ENCODE peak calls at places on chromosomes 7 and 10, in five cellular contexts. One of them, this sample, is unnamed.

GRCh38 chr7:30140456-30140855 is 5.7 kb downstream of the MTURN start:
- DNase-seq in hepatocyte: no peak
- DNase-seq in colonic mucosa: no peak
- DNase-seq in adrenal gland: no peak
- DNase-seq in SK-N-SH: no peak
- DNase-seq in this sample: no peak

GRCh38 chr10:27052646-27053045 is 47.6 kb downstream of the ANKRD26 start:
- DNase-seq in hepatocyte: no peak
- DNase-seq in colonic mucosa: no peak
- DNase-seq in adrenal gland: no peak
- DNase-seq in SK-N-SH: no peak
- DNase-seq in this sample: no peak

GRCh38 chr7:30751696-30752273 is at the start of gene INMT:
- DNase-seq in hepatocyte: no peak
- DNase-seq in colonic mucosa: no peak
- DNase-seq in adrenal gland: peak; percentile 73
- DNase-seq in SK-N-SH: no peak
- DNase-seq in this sample: no peak

GRCh38 chr10:22437620-22438588 is 92.6 kb downstream of the SPAG6 start:
- DNase-seq in hepatocyte: peak; percentile 54
- DNase-seq in colonic mucosa: no peak
- DNase-seq in adrenal gland: no peak
- DNase-seq in SK-N-SH: peak; percentile 45
- DNase-seq in this sample: no peak

GRCh38 chr10:73857446-73857845 is 16.9 kb downstream of the CAMK2G start:
- DNase-seq in hepatocyte: no peak
- DNase-seq in colonic mucosa: no peak
- DNase-seq in adrenal gland: no peak
- DNase-seq in SK-N-SH: no peak
- DNase-seq in this sample: no peak

GRCh38 chr7:26653966-26654365 is 210.4 kb downstream of the SKAP2 start:
- DNase-seq in hepatocyte: no peak
- DNase-seq in colonic mucosa: no peak
- DNase-seq in adrenal gland: no peak
- DNase-seq in SK-N-SH: no peak
- DNase-seq in this sample: no peak

GRCh38 chr10:52911163-52911562 is 138.6 kb upstream of the MBL2 start:
- DNase-seq in hepatocyte: no peak
- DNase-seq in colonic mucosa: no peak
- DNase-seq in adrenal gland: no peak
- DNase-seq in SK-N-SH: no peak
- DNase-seq in this sample: no peak

GRCh38 chr7:151083071-151083823 is at the start of gene TMUB1:
- DNase-seq in hepatocyte: peak; percentile 88
- DNase-seq in colonic mucosa: peak; percentile 86
- DNase-seq in adrenal gland: peak; percentile 88
- DNase-seq in SK-N-SH: peak; percentile 88
- DNase-seq in this sample: no peak

GRCh38 chr10:102150970-102151773 is 1.0 kb upstream of the NOLC1 start:
- DNase-seq in hepatocyte: peak; percentile 25
- DNase-seq in colonic mucosa: no peak
- DNase-seq in adrenal gland: no peak
- DNase-seq in SK-N-SH: no peak
- DNase-seq in this sample: no peak

GRCh38 chr7:99393363-99394187 is 14.8 kb downstream of the PDAP1 start:
- DNase-seq in hepatocyte: peak; percentile 62
- DNase-seq in colonic mucosa: no peak
- DNase-seq in adrenal gland: peak; percentile 69
- DNase-seq in SK-N-SH: peak; percentile 96
- DNase-seq in this sample: no peak

GRCh38 chr7:158283016-158283974 is 304.3 kb downstream of the PTPRN2 start:
- DNase-seq in hepatocyte: no peak
- DNase-seq in colonic mucosa: peak; percentile 3
- DNase-seq in adrenal gland: peak; percentile 33
- DNase-seq in SK-N-SH: no peak
- DNase-seq in this sample: peak; percentile 77

GRCh38 chr7:98051118-98051744 is 55.4 kb upstream of the LMTK2 start:
- DNase-seq in hepatocyte: peak; percentile 32
- DNase-seq in colonic mucosa: peak; percentile 42
- DNase-seq in adrenal gland: no peak
- DNase-seq in SK-N-SH: peak; percentile 81
- DNase-seq in this sample: no peak

GRCh38 chr10:102633282-102633681 is 11.0 kb upstream of the TRIM8 start:
- DNase-seq in hepatocyte: no peak
- DNase-seq in colonic mucosa: no peak
- DNase-seq in adrenal gland: peak; percentile 72
- DNase-seq in SK-N-SH: no peak
- DNase-seq in this sample: no peak

GRCh38 chr7:101733713-101734475 is 83.5 kb upstream of the CUX1 start:
- DNase-seq in hepatocyte: peak; percentile 73
- DNase-seq in colonic mucosa: peak; percentile 52
- DNase-seq in adrenal gland: peak; percentile 77
- DNase-seq in SK-N-SH: peak; percentile 66
- DNase-seq in this sample: no peak

GRCh38 chr10:132898391-132899053 is 43.8 kb downstream of the CFAP46 start:
- DNase-seq in hepatocyte: no peak
- DNase-seq in colonic mucosa: no peak
- DNase-seq in adrenal gland: no peak
- DNase-seq in SK-N-SH: no peak
- DNase-seq in this sample: no peak

GRCh38 chr7:152588350-152588749 is 87.6 kb downstream of the XRCC2 start:
- DNase-seq in hepatocyte: peak; percentile 49
- DNase-seq in colonic mucosa: no peak
- DNase-seq in adrenal gland: no peak
- DNase-seq in SK-N-SH: no peak
- DNase-seq in this sample: no peak

GRCh38 chr10:3850999-3851937 is 66.3 kb upstream of the KLF6 start:
- DNase-seq in hepatocyte: peak; percentile 67
- DNase-seq in colonic mucosa: no peak
- DNase-seq in adrenal gland: no peak
- DNase-seq in SK-N-SH: no peak
- DNase-seq in this sample: no peak

GRCh38 chr7:12233175-12233574 is 22.1 kb downstream of the TMEM106B start:
- DNase-seq in hepatocyte: no peak
- DNase-seq in colonic mucosa: no peak
- DNase-seq in adrenal gland: no peak
- DNase-seq in SK-N-SH: no peak
- DNase-seq in this sample: no peak

GRCh38 chr7:30898411-30898810 is 13.2 kb upstream of the AQP1 start:
- DNase-seq in hepatocyte: no peak
- DNase-seq in colonic mucosa: no peak
- DNase-seq in adrenal gland: no peak
- DNase-seq in SK-N-SH: no peak
- DNase-seq in this sample: no peak

GRCh38 chr7:149494738-149495368 is 2.8 kb downstream of the ZNF746 start:
- DNase-seq in hepatocyte: no peak
- DNase-seq in colonic mucosa: no peak
- DNase-seq in adrenal gland: no peak
- DNase-seq in SK-N-SH: no peak
- DNase-seq in this sample: no peak

GRCh38 chr7:159138508-159138907 is 6.2 kb downstream of the VIPR2 start:
- DNase-seq in hepatocyte: no peak
- DNase-seq in colonic mucosa: no peak
- DNase-seq in adrenal gland: no peak
- DNase-seq in SK-N-SH: no peak
- DNase-seq in this sample: no peak

GRCh38 chr10:89236221-89236620 is 15.4 kb downstream of the LIPA start:
- DNase-seq in hepatocyte: no peak
- DNase-seq in colonic mucosa: no peak
- DNase-seq in adrenal gland: no peak
- DNase-seq in SK-N-SH: no peak
- DNase-seq in this sample: no peak

GRCh38 chr10:64977912-64978311 is 1456.7 kb downstream of the REEP3 start:
- DNase-seq in hepatocyte: no peak
- DNase-seq in colonic mucosa: no peak
- DNase-seq in adrenal gland: no peak
- DNase-seq in SK-N-SH: no peak
- DNase-seq in this sample: no peak

GRCh38 chr10:85601526-85601925 is 765.1 kb downstream of the GRID1 start:
- DNase-seq in hepatocyte: no peak
- DNase-seq in colonic mucosa: no peak
- DNase-seq in adrenal gland: no peak
- DNase-seq in SK-N-SH: no peak
- DNase-seq in this sample: peak; percentile 75

GRCh38 chr10:93458821-93459257 is 23.3 kb downstream of the MYOF start:
- DNase-seq in hepatocyte: peak; percentile 92
- DNase-seq in colonic mucosa: no peak
- DNase-seq in adrenal gland: peak; percentile 91
- DNase-seq in SK-N-SH: no peak
- DNase-seq in this sample: no peak

GRCh38 chr7:129332354-129333056 is 101.7 kb upstream of the STRIP2 start:
- DNase-seq in hepatocyte: no peak
- DNase-seq in colonic mucosa: no peak
- DNase-seq in adrenal gland: no peak
- DNase-seq in SK-N-SH: no peak
- DNase-seq in this sample: no peak

GRCh38 chr10:64996886-64997285 is 1475.7 kb downstream of the REEP3 start:
- DNase-seq in hepatocyte: no peak
- DNase-seq in colonic mucosa: no peak
- DNase-seq in adrenal gland: no peak
- DNase-seq in SK-N-SH: no peak
- DNase-seq in this sample: no peak

GRCh38 chr10:122953827-122954730 is at the start of gene C10orf88:
- DNase-seq in hepatocyte: peak; percentile 99
- DNase-seq in colonic mucosa: peak; percentile 96
- DNase-seq in adrenal gland: peak; percentile 99
- DNase-seq in SK-N-SH: peak; percentile 98
- DNase-seq in this sample: peak; percentile 95

GRCh38 chr10:122957474-122957873 is 3.4 kb upstream of the C10orf88 start:
- DNase-seq in hepatocyte: no peak
- DNase-seq in colonic mucosa: no peak
- DNase-seq in adrenal gland: no peak
- DNase-seq in SK-N-SH: no peak
- DNase-seq in this sample: no peak

GRCh38 chr10:122949296-122949695 is 4.7 kb downstream of the C10orf88 start:
- DNase-seq in hepatocyte: no peak
- DNase-seq in colonic mucosa: no peak
- DNase-seq in adrenal gland: no peak
- DNase-seq in SK-N-SH: no peak
- DNase-seq in this sample: no peak

GRCh38 chr10:122955892-122956291 is 1.9 kb upstream of the C10orf88 start:
- DNase-seq in hepatocyte: peak; percentile 22
- DNase-seq in colonic mucosa: no peak
- DNase-seq in adrenal gland: no peak
- DNase-seq in SK-N-SH: no peak
- DNase-seq in this sample: no peak

GRCh38 chr10:122954731-122955050 is 664 bp upstream of the C10orf88 start:
- DNase-seq in hepatocyte: no peak
- DNase-seq in colonic mucosa: peak; percentile 20
- DNase-seq in adrenal gland: peak; percentile 55
- DNase-seq in SK-N-SH: no peak
- DNase-seq in this sample: no peak
- TF ChIP-seq CTCF in hepatocyte: no peak
- TF ChIP-seq CTCF in colonic mucosa: no peak
- TF ChIP-seq CTCF in adrenal gland: no peak
- TF ChIP-seq CTCF in SK-N-SH: no peak
- TF ChIP-seq CTCF in this sample: no peak

GRCh38 chr7:47572939-47573757 is 8.8 kb downstream of the TNS3 start:
- DNase-seq in hepatocyte: no peak
- DNase-seq in colonic mucosa: no peak
- DNase-seq in adrenal gland: no peak
- DNase-seq in SK-N-SH: no peak
- DNase-seq in this sample: no peak
- H3K4me1 ChIP-seq in hepatocyte: peaks cover 80% of the 10 kb centered on the region
- H3K4me1 ChIP-seq in colonic mucosa: peaks cover 37% of the 10 kb centered on the region
- H3K4me1 ChIP-seq in adrenal gland: peaks cover 70% of the 10 kb centered on the region
- H3K4me1 ChIP-seq in SK-N-SH: peaks cover 63% of the 10 kb centered on the region
- H3K4me1 ChIP-seq in this sample: peaks cover 78% of the 10 kb centered on the region

GRCh38 chr7:81745706-81746105 is 24.1 kb downstream of the HGF start:
- DNase-seq in hepatocyte: no peak
- DNase-seq in colonic mucosa: no peak
- DNase-seq in adrenal gland: no peak
- DNase-seq in SK-N-SH: no peak
- DNase-seq in this sample: no peak
- TF ChIP-seq CTCF in hepatocyte: no peak
- TF ChIP-seq CTCF in colonic mucosa: no peak
- TF ChIP-seq CTCF in adrenal gland: no peak
- TF ChIP-seq CTCF in SK-N-SH: no peak
- TF ChIP-seq CTCF in this sample: no peak

GRCh38 chr7:77348371-77348813 is 67.8 kb downstream of the GSAP start:
- DNase-seq in hepatocyte: no peak
- DNase-seq in colonic mucosa: no peak
- DNase-seq in adrenal gland: peak; percentile 59
- DNase-seq in SK-N-SH: peak; percentile 42
- DNase-seq in this sample: no peak
- H3K4me1 ChIP-seq in hepatocyte: no peaks in the 10 kb centered on the region
- H3K4me1 ChIP-seq in colonic mucosa: no peaks in the 10 kb centered on the region
- H3K4me1 ChIP-seq in adrenal gland: no peaks in the 10 kb centered on the region
- H3K4me1 ChIP-seq in SK-N-SH: peaks cover 10% of the 10 kb centered on the region
- H3K4me1 ChIP-seq in this sample: no peaks in the 10 kb centered on the region

GRCh38 chr7:105339404-105340316 is 49.1 kb downstream of the SRPK2 start:
- DNase-seq in hepatocyte: no peak
- DNase-seq in colonic mucosa: no peak
- DNase-seq in adrenal gland: peak; percentile 78
- DNase-seq in SK-N-SH: no peak
- DNase-seq in this sample: no peak

GRCh38 chr7:105330526-105330925 is 58.2 kb downstream of the SRPK2 start:
- DNase-seq in hepatocyte: no peak
- DNase-seq in colonic mucosa: no peak
- DNase-seq in adrenal gland: no peak
- DNase-seq in SK-N-SH: no peak
- DNase-seq in this sample: no peak

GRCh38 chr7:105337529-105337928 is 51.2 kb downstream of the SRPK2 start:
- DNase-seq in hepatocyte: no peak
- DNase-seq in colonic mucosa: no peak
- DNase-seq in adrenal gland: no peak
- DNase-seq in SK-N-SH: no peak
- DNase-seq in this sample: no peak

DNA sequence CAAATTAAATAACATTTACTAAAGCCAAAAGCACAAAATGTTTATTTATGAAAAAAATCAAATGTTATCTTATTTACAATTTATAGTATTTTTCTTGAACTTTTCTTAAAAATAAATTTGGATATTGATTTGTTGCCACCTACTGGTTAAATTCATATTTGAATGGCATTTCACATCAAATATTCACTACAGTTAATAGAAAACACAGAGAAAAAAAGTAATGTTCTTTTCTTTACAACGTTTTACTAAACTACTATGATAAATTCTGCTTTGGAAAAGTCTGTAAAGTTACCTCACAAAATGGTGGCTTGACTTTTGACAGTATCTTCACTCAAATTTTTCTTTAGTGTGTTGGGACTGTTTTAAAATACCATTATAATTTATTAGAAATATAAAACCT is 52.7 kb downstream of the SRPK2 start:
- DNase-seq in hepatocyte: no peak
- DNase-seq in colonic mucosa: no peak
- DNase-seq in adrenal gland: no peak
- DNase-seq in SK-N-SH: peak; percentile 34
- DNase-seq in this sample: no peak
- TF ChIP-seq CTCF in hepatocyte: peak; percentile 54
- TF ChIP-seq CTCF in colonic mucosa: peak; percentile 33
- TF ChIP-seq CTCF in adrenal gland: peak; percentile 56
- TF ChIP-seq CTCF in SK-N-SH: peak; percentile 72
- TF ChIP-seq CTCF in this sample: peak; percentile 2

GRCh38 chr10:98312816-98313215 is 44.8 kb upstream of the LOXL4 start:
- DNase-seq in hepatocyte: no peak
- DNase-seq in colonic mucosa: no peak
- DNase-seq in adrenal gland: no peak
- DNase-seq in SK-N-SH: no peak
- DNase-seq in this sample: no peak
- H3K4me1 ChIP-seq in hepatocyte: peaks cover 10% of the 10 kb centered on the region
- H3K4me1 ChIP-seq in colonic mucosa: no peaks in the 10 kb centered on the region
- H3K4me1 ChIP-seq in adrenal gland: peaks cover 12% of the 10 kb centered on the region
- H3K4me1 ChIP-seq in SK-N-SH: peaks cover 26% of the 10 kb centered on the region
- H3K4me1 ChIP-seq in this sample: peaks cover 33% of the 10 kb centered on the region